ENCODE peak calls at places on chromosomes 16 and 17, in four cellular contexts. Y is spleen, Q is fibroblast of lung, S is sigmoid colon. E is an unnamed sample.

GRCh38 chr16:4327782-4328579 is 12.1 kb downstream of the GLIS2 start:
- DNase-seq in Y (peak), Q (peak), S (peak), E (no peak)

GRCh38 chr16:75305364-75306101 is 54.1 kb upstream of the BCAR1 start:
- DNase-seq in Y (no peak), Q (peak), S (peak), E (peak)

GRCh38 chr17:4407851-4408250 is 25.9 kb upstream of the SPNS3 start:
- DNase-seq in Y (no peak), Q (peak), S (no peak), E (no peak)

GRCh38 chr16:31441956-31442355 is 633 bp downstream of the ZNF843 start:
- DNase-seq in Y (no peak), Q (no peak), S (peak), E (no peak)

GRCh38 chr17:52376137-52376536 is 217.6 kb upstream of the CA10 start:
- DNase-seq in Y (no peak), Q (no peak), S (no peak), E (no peak)

GRCh38 chr16:47386201-47386718 is 74.6 kb downstream of the ITFG1 start:
- DNase-seq in Y (no peak), Q (no peak), S (no peak), E (no peak)

GRCh38 chr16:85717393-85718152 is 28.8 kb upstream of the GINS2 start:
- DNase-seq in Y (peak), Q (peak), S (peak), E (no peak)

GRCh38 chr16:28495098-28495793 is 803 bp downstream of the APOBR start:
- DNase-seq in Y (peak), Q (no peak), S (no peak), E (no peak)

GRCh38 chr16:49452108-49452507 is 78.5 kb downstream of the C16orf78 start:
- DNase-seq in Y (peak), Q (no peak), S (no peak), E (no peak)

GRCh38 chr16:14284930-14285541 is 213.9 kb downstream of the MRTFB start:
- DNase-seq in Y (no peak), Q (no peak), S (peak), E (peak)

GRCh38 chr16:87202346-87202745 is 114.8 kb downstream of the C16orf95 start:
- DNase-seq in Y (no peak), Q (peak), S (no peak), E (no peak)

GRCh38 chr17:53607475-53607874 is 215.3 kb upstream of the KIF2B start:
- DNase-seq in Y (no peak), Q (no peak), S (no peak), E (no peak)

GRCh38 chr17:10292057-10292931 is 80.5 kb downstream of the MYH13 start:
- DNase-seq in Y (no peak), Q (peak), S (peak), E (peak)

GRCh38 chr17:34579979-34580684 is 750 bp downstream of the TMEM132E start:
- DNase-seq in Y (no peak), Q (no peak), S (no peak), E (no peak)

GRCh38 chr16:71320021-71320420 is 30.8 kb upstream of the CMTR2 start:
- DNase-seq in Y (no peak), Q (no peak), S (no peak), E (no peak)
- TF ChIP-seq CTCF in Y (no peak), Q (no peak), S (no peak), E (no peak)

DNA sequence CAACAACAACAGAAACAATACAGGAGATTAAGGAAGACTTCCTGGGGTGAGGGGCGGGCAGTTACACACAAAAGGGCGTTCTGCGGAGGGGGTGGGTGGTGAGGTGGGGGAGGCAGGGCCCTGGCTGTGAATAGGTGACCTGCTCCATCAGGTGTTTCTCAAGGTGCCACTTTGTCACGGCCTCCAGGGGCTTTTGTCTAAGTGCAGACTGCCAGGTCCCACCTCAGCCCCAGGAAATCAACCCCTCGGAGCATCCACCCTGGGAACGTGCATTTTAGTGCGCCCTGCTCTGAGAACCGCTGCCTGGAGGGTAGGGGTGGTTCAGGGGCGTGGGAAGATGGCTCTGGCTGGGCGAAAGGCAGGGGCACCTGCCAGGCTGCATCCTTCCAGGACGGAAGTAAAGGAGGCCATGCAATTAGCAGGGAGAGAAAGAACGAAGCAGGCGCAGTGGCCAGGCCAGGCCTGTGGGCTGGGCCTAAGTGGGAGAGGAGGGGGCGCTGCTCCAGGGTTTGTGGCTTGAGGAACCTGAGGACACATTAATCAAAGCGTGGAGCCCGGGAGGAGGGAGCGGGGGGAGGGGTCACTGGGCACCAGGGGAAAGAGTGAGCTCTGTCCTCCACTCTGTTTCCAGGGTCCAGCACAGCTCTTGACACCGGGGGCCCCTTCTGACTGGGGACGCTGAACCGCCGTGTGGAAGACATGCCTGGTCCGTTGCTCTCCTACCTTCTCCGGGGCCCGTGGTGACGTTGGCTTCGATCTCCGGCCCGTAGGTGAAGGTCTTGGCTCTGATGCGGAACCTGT is 49.4 kb upstream of the CDC42EP4 start:
- DNase-seq in Y (no peak), Q (no peak), S (no peak), E (no peak)
- H3K27ac ChIP-seq in Y (no peak), Q (no peak), S (no peak), E (no peak)

GRCh38 chr17:41823141-41823524 is 10.3 kb downstream of the FKBP10 start:
- DNase-seq in Y (no peak), Q (no peak), S (no peak), E (no peak)

GRCh38 chr17:41825175-41825845 is 10.7 kb downstream of the NT5C3B start:
- DNase-seq in Y (no peak), Q (no peak), S (no peak), E (no peak)

GRCh38 chr17:41822216-41823140 is 9.7 kb downstream of the FKBP10 start:
- DNase-seq in Y (no peak), Q (no peak), S (no peak), E (no peak)

GRCh38 chr17:41823580-41823979 is 10.8 kb downstream of the FKBP10 start:
- DNase-seq in Y (no peak), Q (no peak), S (no peak), E (no peak)

DNA sequence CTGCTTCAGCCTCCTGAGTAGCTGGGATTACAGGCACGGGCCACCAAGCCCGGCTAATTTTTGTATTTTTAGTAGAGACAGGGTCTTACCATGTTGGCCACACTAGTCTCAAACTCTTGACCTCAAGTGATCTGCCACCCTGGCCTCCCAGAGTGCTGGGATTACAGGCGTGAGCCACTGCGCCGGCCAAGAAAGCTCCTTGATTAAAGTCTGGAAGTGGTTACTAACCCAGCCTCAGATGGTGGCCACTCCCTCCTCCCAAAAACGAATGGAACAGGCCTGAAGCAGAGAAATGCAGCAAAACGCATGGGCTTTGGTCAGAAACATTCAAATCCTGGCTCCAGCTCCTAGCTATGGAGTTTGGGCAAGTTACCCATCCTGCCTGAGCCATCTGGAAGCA is 11.3 kb downstream of the FKBP10 start:
- DNase-seq in Y (no peak), Q (no peak), S (no peak), E (no peak)
- TF ChIP-seq CTCF in Y (no peak), Q (no peak), S (no peak), E (no peak)

GRCh38 chr16:56742030-56742984 is 12.4 kb downstream of the NUP93 start:
- DNase-seq in Y (no peak), Q (peak), S (no peak), E (peak)
- H3K27ac ChIP-seq in Y (no peak), Q (peak), S (peak), E (no peak)